ENCODE peak calls at places on chromosome 6, in seven cellular contexts. B is neural crest cell; L is esophagus squamous epithelium; Z is cardiac fibroblast; P is foreskin keratinocyte; C is CD4-positive, alpha-beta T cell; W is AG04450. F is an unnamed sample.

GRCh38 chr6:108242721-108243120 is 18.1 kb downstream of the SNX3 start:
- DNase-seq in B (no peak), L (no peak), Z (no peak), P (no peak), C (no peak), W (no peak), F (no peak)

GRCh38 chr6:44234101-44235090 is 11.0 kb downstream of the SLC29A1 start:
- DNase-seq in B (no peak), L (no peak), Z (peak), P (no peak), C (no peak), W (peak), F (peak)

GRCh38 chr6:56756791-56757582 is 114.3 kb upstream of the DST start:
- DNase-seq in B (no peak), L (no peak), Z (no peak), P (no peak), C (no peak), W (no peak), F (no peak)

GRCh38 chr6:89022747-89023289 is 57.7 kb upstream of the PNRC1 start:
- DNase-seq in B (no peak), L (no peak), Z (peak), P (no peak), C (no peak), W (no peak), F (peak)

GRCh38 chr6:4426916-4427315 is 291.5 kb upstream of the ECI2 start:
- DNase-seq in B (no peak), L (no peak), Z (no peak), P (no peak), C (no peak), W (no peak), F (no peak)

GRCh38 chr6:31042801-31043200 is 32.5 kb downstream of the MUC22 start:
- DNase-seq in B (peak), L (no peak), Z (peak), P (no peak), C (no peak), W (no peak), F (peak)

GRCh38 chr6:156279306-156279969 is 497.7 kb upstream of the ARID1B start:
- DNase-seq in B (no peak), L (no peak), Z (no peak), P (no peak), C (no peak), W (no peak), F (no peak)

GRCh38 chr6:166435574-166435973 is 52.8 kb upstream of the MPC1 start:
- DNase-seq in B (no peak), L (no peak), Z (no peak), P (no peak), C (peak), W (no peak), F (no peak)

GRCh38 chr6:13327691-13328075 is 654 bp downstream of the TBC1D7 start:
- DNase-seq in B (no peak), L (no peak), Z (no peak), P (no peak), C (no peak), W (no peak), F (no peak)

GRCh38 chr6:42030585-42031506 is 19.5 kb upstream of the TAF8 start:
- DNase-seq in B (no peak), L (no peak), Z (peak), P (no peak), C (no peak), W (no peak), F (peak)

GRCh38 chr6:10510592-10511367 is 10.4 kb upstream of the GCNT2 start:
- DNase-seq in B (peak), L (no peak), Z (peak), P (no peak), C (peak), W (no peak), F (peak)

GRCh38 chr6:3455490-3456394 is 1.1 kb downstream of the SLC22A23 start:
- DNase-seq in B (peak), L (no peak), Z (peak), P (no peak), C (peak), W (no peak), F (no peak)

GRCh38 chr6:18270216-18270615 is 5.9 kb upstream of the DEK start:
- DNase-seq in B (no peak), L (no peak), Z (no peak), P (no peak), C (no peak), W (no peak), F (no peak)

GRCh38 chr6:37137881-37138568 is 31.9 kb upstream of the PIM1 start:
- DNase-seq in B (no peak), L (no peak), Z (peak), P (no peak), C (no peak), W (peak), F (peak)

GRCh38 chr6:20729086-20729485 is 194.8 kb downstream of the CDKAL1 start:
- DNase-seq in B (no peak), L (no peak), Z (no peak), P (no peak), C (no peak), W (no peak), F (no peak)

GRCh38 chr6:137497722-137498463 is 3.7 kb upstream of the OLIG3 start:
- DNase-seq in B (peak), L (no peak), Z (no peak), P (no peak), C (no peak), W (no peak), F (no peak)

GRCh38 chr6:155881845-155882526 is 426.3 kb upstream of the NOX3 start:
- DNase-seq in B (no peak), L (no peak), Z (no peak), P (no peak), C (no peak), W (no peak), F (no peak)

GRCh38 chr6:155186052-155186658 is 77.7 kb upstream of the CLDN20 start:
- DNase-seq in B (no peak), L (no peak), Z (peak), P (no peak), C (no peak), W (no peak), F (no peak)

GRCh38 chr6:11700118-11700718 is 78.4 kb downstream of the ADTRP start:
- DNase-seq in B (no peak), L (no peak), Z (peak), P (no peak), C (no peak), W (no peak), F (peak)

GRCh38 chr6:62775427-62776022 is 435.7 kb upstream of the FKBP1C start:
- DNase-seq in B (no peak), L (no peak), Z (peak), P (no peak), C (no peak), W (no peak), F (peak)

GRCh38 chr6:166712554-166713228 is 85.6 kb upstream of the RPS6KA2 start:
- DNase-seq in B (no peak), L (no peak), Z (no peak), P (no peak), C (no peak), W (no peak), F (no peak)

GRCh38 chr6:76810286-76810685 is 653.0 kb downstream of the HTR1B start:
- DNase-seq in B (no peak), L (no peak), Z (no peak), P (no peak), C (no peak), W (no peak), F (no peak)

GRCh38 chr6:44002071-44002590 is 125.1 kb downstream of the MRPL14 start:
- DNase-seq in B (no peak), L (no peak), Z (no peak), P (no peak), C (no peak), W (no peak), F (no peak)

GRCh38 chr6:145814501-145815350 is at the start of gene FBXO30:
- DNase-seq in B (peak), L (peak), Z (peak), P (peak), C (peak), W (peak), F (peak)
- TF ChIP-seq CTCF in B (peak), L (peak), Z (no peak), P (peak), C (no peak), W (peak), F (peak)

GRCh38 chr6:142913511-142914047 is 31.4 kb downstream of the HIVEP2 start:
- DNase-seq in B (no peak), L (no peak), Z (no peak), P (no peak), C (peak), W (no peak), F (no peak)

GRCh38 chr6:142915129-142915697 is 29.8 kb downstream of the HIVEP2 start:
- DNase-seq in B (no peak), L (no peak), Z (no peak), P (no peak), C (no peak), W (no peak), F (peak)

GRCh38 chr6:142914371-142914770 is 30.6 kb downstream of the HIVEP2 start:
- DNase-seq in B (no peak), L (no peak), Z (no peak), P (no peak), C (no peak), W (no peak), F (no peak)

GRCh38 chr6:142918339-142919042 is 26.5 kb downstream of the HIVEP2 start:
- DNase-seq in B (no peak), L (no peak), Z (no peak), P (no peak), C (no peak), W (no peak), F (no peak)

DNA sequence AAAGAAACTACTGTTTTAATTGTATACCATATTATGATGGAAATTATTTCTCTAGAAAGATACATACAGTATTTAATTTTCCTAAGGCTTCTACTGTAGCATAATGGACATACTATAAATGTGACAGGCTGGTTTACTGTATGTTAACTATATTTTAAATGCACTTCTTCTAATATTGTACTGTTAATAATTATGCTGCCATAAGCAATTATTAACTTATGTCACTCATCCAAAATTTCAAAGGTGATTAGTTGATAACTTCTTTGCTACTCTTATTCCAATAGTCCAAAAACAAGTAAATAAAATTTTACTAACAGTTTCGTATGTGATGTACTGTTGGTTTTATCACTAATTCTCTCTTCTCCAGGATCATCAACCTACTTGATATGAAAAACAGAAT is 28.1 kb downstream of the HIVEP2 start:
- DNase-seq in B (no peak), L (no peak), Z (no peak), P (no peak), C (no peak), W (no peak), F (no peak)
- TF ChIP-seq CTCF in B (no peak), L (no peak), Z (no peak), P (no peak), C (no peak), W (no peak), F (no peak)

GRCh38 chr6:46421939-46422338 is 69.3 kb downstream of the RCAN2 start:
- DNase-seq in B (no peak), L (no peak), Z (no peak), P (no peak), C (no peak), W (no peak), F (no peak)

GRCh38 chr6:46422619-46423018 is 68.6 kb downstream of the RCAN2 start:
- DNase-seq in B (no peak), L (no peak), Z (no peak), P (no peak), C (no peak), W (no peak), F (no peak)

GRCh38 chr6:46414398-46414797 is 76.9 kb downstream of the RCAN2 start:
- DNase-seq in B (no peak), L (no peak), Z (no peak), P (no peak), C (no peak), W (no peak), F (no peak)

GRCh38 chr6:46421239-46421638 is 70.0 kb downstream of the RCAN2 start:
- DNase-seq in B (no peak), L (no peak), Z (peak), P (no peak), C (no peak), W (no peak), F (peak)

DNA sequence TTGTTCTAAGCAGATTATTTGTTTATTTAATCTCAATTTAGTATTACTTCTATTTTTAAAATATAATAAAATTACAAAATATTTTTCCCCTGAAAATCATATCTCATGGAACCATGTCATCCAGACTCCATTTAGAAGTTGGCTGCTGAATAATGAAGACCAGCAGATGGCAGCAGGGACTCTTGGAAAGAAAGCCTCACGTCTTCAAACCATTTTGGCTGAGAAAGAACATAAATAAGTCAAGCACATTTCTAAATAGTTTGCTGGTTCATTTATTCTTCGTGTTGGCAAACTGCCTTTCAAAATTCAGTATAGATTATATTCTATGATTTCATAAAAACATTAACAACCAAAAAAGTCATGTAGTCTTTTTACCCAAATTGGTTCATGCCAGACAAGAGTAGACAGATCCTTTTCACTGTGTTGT is 71.7 kb downstream of the RCAN2 start:
- DNase-seq in B (peak), L (no peak), Z (peak), P (no peak), C (no peak), W (peak), F (peak)
- TF ChIP-seq CTCF in B (peak), L (peak), Z (peak), P (peak), C (no peak), W (peak), F (peak)

DNA sequence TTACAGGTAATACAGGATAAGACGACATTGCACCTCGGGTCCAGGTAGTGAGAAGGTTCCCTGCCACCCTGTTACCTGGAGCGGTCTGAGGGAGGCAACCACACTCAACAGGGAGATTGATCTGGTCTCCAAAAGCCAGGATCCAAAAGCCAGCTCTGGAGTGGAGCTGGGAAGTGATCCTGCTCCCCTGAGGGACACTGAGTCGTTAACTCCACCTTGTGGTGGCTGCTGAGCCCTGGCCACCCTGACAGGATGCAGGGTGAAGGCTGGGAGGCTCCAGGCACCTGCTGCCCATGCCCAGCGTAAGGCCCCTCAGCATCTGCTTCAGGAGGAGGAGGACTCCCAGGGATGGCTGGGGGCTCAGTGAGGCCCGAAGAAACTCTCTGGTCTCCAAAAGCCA is 38.7 kb upstream of the SLC22A2 start:
- DNase-seq in B (no peak), L (no peak), Z (no peak), P (no peak), C (no peak), W (no peak), F (no peak)
- TF ChIP-seq CTCF in B (no peak), L (no peak), Z (no peak), P (peak), C (no peak), W (no peak), F (no peak)

GRCh38 chr6:152727507-152727906 is 23.1 kb upstream of the VIP start:
- DNase-seq in B (no peak), L (no peak), Z (no peak), P (no peak), C (no peak), W (no peak), F (no peak)
- TF ChIP-seq CTCF in B (no peak), L (no peak), Z (no peak), P (no peak), C (no peak), W (no peak), F (no peak)

GRCh38 chr6:1285589-1286340 is 26.1 kb upstream of the FOXQ1 start:
- DNase-seq in B (no peak), L (no peak), Z (peak), P (peak), C (no peak), W (no peak), F (no peak)
- TF ChIP-seq CTCF in B (no peak), L (no peak), Z (no peak), P (no peak), C (no peak), W (no peak), F (no peak)

DNA sequence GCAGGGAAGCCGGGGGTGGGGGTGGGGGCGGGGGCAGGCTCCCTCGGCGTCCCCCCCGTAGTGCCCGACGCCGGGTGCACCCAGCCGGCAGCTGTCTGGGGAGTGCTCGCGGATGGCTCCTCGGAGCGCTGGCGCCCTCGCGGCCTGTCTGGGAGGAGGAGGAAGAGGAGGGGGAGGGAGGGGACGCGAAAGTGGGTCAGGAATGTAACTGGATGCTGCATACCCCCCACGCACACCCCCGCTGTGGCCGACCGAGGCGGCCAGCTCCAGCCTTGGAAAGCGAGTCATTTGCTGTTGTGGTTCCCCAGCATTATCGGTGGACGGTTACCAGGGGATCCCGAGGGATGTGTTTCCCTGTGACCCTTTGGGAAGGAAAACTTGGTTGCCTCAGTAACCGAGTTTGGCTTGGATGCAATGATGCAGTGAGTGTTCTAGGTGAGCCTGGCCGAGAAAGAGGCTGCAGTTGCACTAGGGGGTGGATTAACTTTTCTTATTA is 55.3 kb upstream of the RREB1 start:
- DNase-seq in B (peak), L (no peak), Z (peak), P (no peak), C (peak), W (no peak), F (peak)
- TF ChIP-seq CTCF in B (no peak), L (no peak), Z (no peak), P (no peak), C (no peak), W (no peak), F (no peak)